ENCODE peak calls at places on chromosome 14, in six cellular contexts. H is kidney tubule cell, A is NCI-H446 treated with DMSO at 0.1 percent for 48 hours, E is NCI-H345, M is type B pancreatic cell, B is MCF 10A. V is an unnamed sample.

GRCh38 chr14:33617154-33617553 is 333.7 kb downstream of the EGLN3 start:
- DNase-seq in B (peak), H (peak), E (peak), M (no peak), A (no peak), V (peak)

GRCh38 chr14:49310298-49310697 is 275.9 kb downstream of the RPS29 start:
- DNase-seq in H (no peak), B (no peak), E (no peak), A (no peak), M (no peak), V (no peak)

GRCh38 chr14:105273062-105273461 is 24.7 kb downstream of the BTBD6 start:
- DNase-seq in E (no peak), A (no peak), H (peak), M (no peak), B (no peak), V (peak)

GRCh38 chr14:79745046-79745445 is 466.3 kb downstream of the DIO2 start:
- DNase-seq in M (no peak), E (no peak), H (no peak), B (no peak), A (no peak), V (no peak)

GRCh38 chr14:51367600-51367931 is 127.5 kb downstream of the TMX1 start:
- DNase-seq in H (no peak), E (no peak), A (no peak), M (no peak), B (peak), V (peak)

GRCh38 chr14:103961928-103962578 is 19.7 kb upstream of the RD3L start:
- DNase-seq in B (peak), A (no peak), H (no peak), E (no peak), M (no peak), V (peak)

GRCh38 chr14:100293497-100294212 is 12.6 kb downstream of the SLC25A29 start:
- DNase-seq in E (no peak), A (no peak), H (no peak), M (no peak), B (no peak), V (no peak)

GRCh38 chr14:91369628-91370445 is 47.8 kb downstream of the CCDC88C start:
- DNase-seq in M (no peak), B (peak), H (no peak), A (peak), E (peak), V (peak)

GRCh38 chr14:78902010-78902623 is 731.9 kb downstream of the NRXN3 start:
- DNase-seq in M (no peak), E (peak), H (peak), A (peak), B (peak), V (peak)

GRCh38 chr14:37150414-37150813 is 22.0 kb downstream of the SLC25A21 start:
- DNase-seq in E (peak), B (peak), A (peak), M (no peak), H (peak), V (peak)

GRCh38 chr14:92121207-92121669 is 268 bp downstream of the NDUFB1 start:
- DNase-seq in E (peak), H (no peak), B (no peak), M (no peak), A (no peak), V (peak)

GRCh38 chr14:89509891-89510290 is 92.9 kb upstream of the FOXN3 start:
- DNase-seq in B (no peak), H (peak), A (no peak), E (no peak), M (no peak), V (no peak)

GRCh38 chr14:100155049-100155621 is 4.3 kb downstream of the DEGS2 start:
- DNase-seq in E (peak), M (no peak), H (peak), A (no peak), B (peak), V (peak)

GRCh38 chr14:74326369-74327152 is 21.7 kb upstream of the VRTN start:
- DNase-seq in H (no peak), M (no peak), B (no peak), E (peak), A (no peak), V (no peak)

GRCh38 chr14:29236401-29236800 is 469.8 kb downstream of the FOXG1 start:
- DNase-seq in H (peak), M (no peak), B (no peak), E (no peak), A (peak), V (no peak)

V was measured in epithelial cell of esophagus.